ENCODE peak calls at places on chromosomes 7 and 10, in four cellular contexts. J is hypothalamus; E is effector memory CD4-positive, alpha-beta T cell; F is osteocyte. I is an unnamed sample.

GRCh38 chr7:22267989-22268615 is 88.9 kb downstream of the RAPGEF5 start:
- DNase-seq in J (no peak), E (no peak), F (no peak), I (no peak)

GRCh38 chr10:73553316-73553715 is 37.8 kb downstream of the USP54 start:
- DNase-seq in J (peak), E (no peak), F (no peak), I (no peak)

GRCh38 chr10:16686081-16686902 is 130.9 kb downstream of the RSU1 start:
- DNase-seq in J (no peak), E (no peak), F (no peak), I (no peak)

GRCh38 chr7:82131224-82131623 is 312.4 kb downstream of the CACNA2D1 start:
- DNase-seq in J (no peak), E (no peak), F (no peak), I (no peak)

GRCh38 chr7:3588341-3588740 is 287.3 kb downstream of the SDK1 start:
- DNase-seq in J (no peak), E (no peak), F (no peak), I (no peak)

GRCh38 chr7:137890449-137890916 is 43.7 kb upstream of the DGKI start:
- DNase-seq in J (no peak), E (no peak), F (no peak), I (no peak)

GRCh38 chr7:151877911-151878835 is 1.3 kb upstream of the PRKAG2 start:
- DNase-seq in J (no peak), E (no peak), F (no peak), I (no peak)

GRCh38 chr7:115844857-115845256 is 185.7 kb downstream of the TFEC start:
- DNase-seq in J (no peak), E (no peak), F (no peak), I (no peak)

GRCh38 chr7:38902443-38902842 is 6.5 kb downstream of the VPS41 start:
- DNase-seq in J (no peak), E (no peak), F (no peak), I (no peak)

GRCh38 chr7:404782-405488 is 114.7 kb downstream of the PDGFA start:
- DNase-seq in J (no peak), E (no peak), F (no peak), I (no peak)

GRCh38 chr10:133264455-133264854 is 12.2 kb downstream of the ADAM8 start:
- DNase-seq in J (no peak), E (no peak), F (no peak), I (no peak)

GRCh38 chr7:6422926-6423632 is 24.7 kb downstream of the DAGLB start:
- DNase-seq in J (no peak), E (no peak), F (no peak), I (no peak)

GRCh38 chr10:129844191-129844590 is 119.9 kb downstream of the EBF3 start:
- DNase-seq in J (no peak), E (no peak), F (no peak), I (no peak)

GRCh38 chr7:135147899-135148721 is at the start of gene TMEM140:
- DNase-seq in J (no peak), E (peak), F (no peak), I (peak)

GRCh38 chr10:77230194-77230593 is 407.4 kb downstream of the KCNMA1 start:
- DNase-seq in J (no peak), E (no peak), F (no peak), I (no peak)

GRCh38 chr7:151251926-151252835 is 3.7 kb upstream of the SMARCD3 start:
- DNase-seq in J (no peak), E (no peak), F (peak), I (no peak)

GRCh38 chr7:5525271-5526189 is 101.9 kb upstream of the TNRC18 start:
- DNase-seq in J (no peak), E (no peak), F (no peak), I (no peak)

GRCh38 chr7:77940647-77941046 is 142.1 kb downstream of the PHTF2 start:
- DNase-seq in J (no peak), E (no peak), F (no peak), I (no peak)

GRCh38 chr10:89086801-89087513 is 96.4 kb downstream of the FAS start:
- DNase-seq in J (peak), E (no peak), F (no peak), I (no peak)

GRCh38 chr7:37285701-37286475 is 162.8 kb downstream of the ELMO1 start:
- DNase-seq in J (no peak), E (no peak), F (no peak), I (no peak)

GRCh38 chr10:71778071-71778470 is 4.8 kb upstream of the VSIR start:
- DNase-seq in J (no peak), E (no peak), F (no peak), I (no peak)

GRCh38 chr7:16795624-16796023 is 9.2 kb downstream of the AGR2 start:
- DNase-seq in J (no peak), E (no peak), F (no peak), I (no peak)

GRCh38 chr7:45682836-45683555 is 108.8 kb downstream of the ADCY1 start:
- DNase-seq in J (no peak), E (no peak), F (peak), I (no peak)

GRCh38 chr7:130895006-130895750 is 161.2 kb upstream of the KLF14 start:
- DNase-seq in J (no peak), E (no peak), F (no peak), I (no peak)

GRCh38 chr10:127563718-127564553 is 14.8 kb downstream of the NPS start:
- DNase-seq in J (no peak), E (no peak), F (no peak), I (no peak)

GRCh38 chr10:97991875-97992274 is 38.5 kb downstream of the CRTAC1 start:
- DNase-seq in J (no peak), E (no peak), F (peak), I (no peak)

I was measured in left lobe of liver.